ENCODE peak calls at places on chromosomes 13 and 19, in four cellular contexts. One of them, this sample, is unnamed. For H3K4me1, the result is how much of the 10 kb centered on the place peaks cover.

GRCh38 chr13:71865858-71866172 is 1.2 kb downstream of the DACH1 start:
- DNase-seq in stomach: no peak
- DNase-seq in Peyer's patch: no peak
- DNase-seq in aorta: no peak
- DNase-seq in this sample: no peak

GRCh38 chr19:55066107-55066709 is 3.3 kb upstream of the RDH13 start:
- DNase-seq in stomach: no peak
- DNase-seq in Peyer's patch: no peak
- DNase-seq in aorta: no peak
- DNase-seq in this sample: no peak

GRCh38 chr19:29596885-29597525 is 9.1 kb upstream of the POP4 start:
- DNase-seq in Peyer's patch: no peak
- DNase-seq in stomach: no peak
- DNase-seq in aorta: no peak
- DNase-seq in this sample: no peak

GRCh38 chr13:31964168-31964567 is 67.4 kb upstream of the FRY start:
- DNase-seq in Peyer's patch: no peak
- DNase-seq in stomach: no peak
- DNase-seq in aorta: no peak
- DNase-seq in this sample: no peak

GRCh38 chr13:40476175-40476958 is 190.1 kb downstream of the FOXO1 start:
- DNase-seq in stomach: no peak
- DNase-seq in aorta: no peak
- DNase-seq in Peyer's patch: no peak
- DNase-seq in this sample: no peak

GRCh38 chr19:45973564-45974338 is at the start of gene NOVA2:
- DNase-seq in Peyer's patch: no peak
- DNase-seq in stomach: peak
- DNase-seq in aorta: peak
- DNase-seq in this sample: peak

GRCh38 chr13:33245505-33245904 is 40.0 kb downstream of the STARD13 start:
- DNase-seq in stomach: no peak
- DNase-seq in aorta: no peak
- DNase-seq in Peyer's patch: no peak
- DNase-seq in this sample: no peak

GRCh38 chr13:96417956-96418355 is 328.0 kb downstream of the HS6ST3 start:
- DNase-seq in Peyer's patch: no peak
- DNase-seq in stomach: no peak
- DNase-seq in aorta: no peak
- DNase-seq in this sample: no peak

GRCh38 chr19:37983153-37983552 is 76.1 kb downstream of the SIPA1L3 start:
- DNase-seq in aorta: no peak
- DNase-seq in Peyer's patch: no peak
- DNase-seq in stomach: no peak
- DNase-seq in this sample: no peak

GRCh38 chr19:1855040-1855827 is 7.0 kb upstream of the REXO1 start:
- DNase-seq in aorta: peak
- DNase-seq in stomach: peak
- DNase-seq in Peyer's patch: peak
- DNase-seq in this sample: peak

GRCh38 chr19:35248310-35249145 is at the start of gene LSR:
- DNase-seq in aorta: peak
- DNase-seq in stomach: peak
- DNase-seq in Peyer's patch: peak
- DNase-seq in this sample: peak

GRCh38 chr13:106533940-106534843 is 1.3 kb downstream of the EFNB2 start:
- DNase-seq in stomach: peak
- DNase-seq in aorta: peak
- DNase-seq in Peyer's patch: no peak
- DNase-seq in this sample: peak

GRCh38 chr13:85529216-85529590 is 270.0 kb downstream of the SLITRK6 start:
- DNase-seq in stomach: no peak
- DNase-seq in aorta: no peak
- DNase-seq in Peyer's patch: no peak
- DNase-seq in this sample: no peak

GRCh38 chr19:34418300-34418699 is 9.9 kb upstream of the UBA2 start:
- DNase-seq in aorta: no peak
- DNase-seq in Peyer's patch: no peak
- DNase-seq in stomach: no peak
- DNase-seq in this sample: no peak

GRCh38 chr19:49437231-49437630 is 4.1 kb downstream of the SLC17A7 start:
- DNase-seq in stomach: no peak
- DNase-seq in Peyer's patch: no peak
- DNase-seq in aorta: no peak
- DNase-seq in this sample: no peak

GRCh38 chr19:54189668-54190502 is 505 bp upstream of the MBOAT7 start:
- DNase-seq in aorta: peak
- DNase-seq in Peyer's patch: peak
- DNase-seq in stomach: peak
- DNase-seq in this sample: peak

GRCh38 chr19:11530432-11530831 is 1.5 kb upstream of the ECSIT start:
- DNase-seq in Peyer's patch: peak
- DNase-seq in stomach: peak
- DNase-seq in aorta: peak
- DNase-seq in this sample: peak

GRCh38 chr13:75432045-75432444 is 49.9 kb downstream of the TBC1D4 start:
- DNase-seq in stomach: no peak
- DNase-seq in Peyer's patch: no peak
- DNase-seq in aorta: no peak
- DNase-seq in this sample: no peak

GRCh38 chr19:34124828-34125227 is 47.5 kb upstream of the LSM14A start:
- DNase-seq in stomach: no peak
- DNase-seq in aorta: no peak
- DNase-seq in Peyer's patch: no peak
- DNase-seq in this sample: no peak

GRCh38 chr19:28710278-28710677 is 502.7 kb downstream of the UQCRFS1 start:
- DNase-seq in Peyer's patch: no peak
- DNase-seq in aorta: no peak
- DNase-seq in stomach: no peak
- DNase-seq in this sample: no peak

GRCh38 chr19:19081642-19082151 is 17.9 kb downstream of the SLC25A42 start:
- DNase-seq in Peyer's patch: no peak
- DNase-seq in stomach: no peak
- DNase-seq in aorta: no peak
- DNase-seq in this sample: peak

GRCh38 chr19:30647891-30648290 is 275.7 kb downstream of the ZNF536 start:
- DNase-seq in aorta: no peak
- DNase-seq in stomach: no peak
- DNase-seq in Peyer's patch: no peak
- DNase-seq in this sample: no peak

GRCh38 chr13:113875429-113875815 is 11.5 kb upstream of the GAS6 start:
- DNase-seq in aorta: no peak
- DNase-seq in Peyer's patch: no peak
- DNase-seq in stomach: no peak
- DNase-seq in this sample: no peak

GRCh38 chr13:48978942-48979601 is 3.4 kb downstream of the FNDC3A start:
- DNase-seq in aorta: no peak
- DNase-seq in Peyer's patch: no peak
- DNase-seq in stomach: no peak
- DNase-seq in this sample: no peak
- H3K4me1 ChIP-seq in aorta: under half
- H3K4me1 ChIP-seq in Peyer's patch: under half
- H3K4me1 ChIP-seq in stomach: under half
- H3K4me1 ChIP-seq in this sample: under half

DNA sequence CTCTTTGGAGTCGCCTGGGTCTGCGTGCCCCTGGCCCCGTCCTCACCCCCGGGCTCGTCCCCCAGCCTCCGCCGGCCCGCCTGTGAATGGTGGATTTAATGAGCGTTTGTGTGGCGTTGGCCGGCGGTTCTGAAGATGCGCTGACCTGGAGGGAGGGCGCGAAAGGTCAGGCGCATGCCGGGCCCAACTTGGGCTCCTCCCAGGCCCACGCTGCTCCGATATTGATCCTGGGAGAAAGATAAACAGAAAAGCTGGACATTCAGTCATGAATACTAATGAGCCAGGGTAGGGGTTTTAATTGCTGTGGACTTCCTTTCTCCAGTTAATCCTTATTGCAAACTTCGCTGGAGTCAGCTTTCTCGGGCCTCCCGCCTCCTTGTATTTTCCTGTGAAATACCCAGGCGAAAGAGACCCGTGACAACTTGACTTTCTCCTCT is 10.2 kb downstream of the ZIC2 start:
- DNase-seq in stomach: no peak
- DNase-seq in Peyer's patch: no peak
- DNase-seq in aorta: no peak
- DNase-seq in this sample: no peak
- H3K27ac ChIP-seq in stomach: no peak
- H3K27ac ChIP-seq in Peyer's patch: no peak
- H3K27ac ChIP-seq in aorta: no peak
- H3K27ac ChIP-seq in this sample: no peak

DNA sequence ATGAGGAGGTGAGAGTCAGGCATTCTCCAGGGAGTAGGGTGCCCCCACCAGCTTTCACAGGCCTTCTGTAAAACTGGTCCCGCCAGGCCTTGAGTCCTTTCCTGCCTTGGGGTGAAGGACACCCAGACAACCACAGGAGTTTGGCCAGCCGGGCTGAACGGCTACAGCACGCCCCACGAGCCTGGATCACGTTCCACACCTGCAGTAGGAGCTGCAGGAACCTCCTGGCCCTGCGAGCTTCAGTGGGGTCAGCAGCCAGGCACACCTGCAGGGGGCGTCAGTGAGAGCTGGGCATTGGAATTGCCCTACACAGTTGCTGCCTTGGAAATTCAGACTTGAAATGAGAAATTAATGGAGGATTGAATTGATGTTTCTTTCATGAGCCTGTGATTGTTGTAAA is 45.7 kb downstream of the COL4A2 start:
- DNase-seq in stomach: no peak
- DNase-seq in Peyer's patch: no peak
- DNase-seq in aorta: no peak
- DNase-seq in this sample: no peak
- H3K4me1 ChIP-seq in stomach: under half
- H3K4me1 ChIP-seq in Peyer's patch: under half
- H3K4me1 ChIP-seq in aorta: under half
- H3K4me1 ChIP-seq in this sample: under half

DNA sequence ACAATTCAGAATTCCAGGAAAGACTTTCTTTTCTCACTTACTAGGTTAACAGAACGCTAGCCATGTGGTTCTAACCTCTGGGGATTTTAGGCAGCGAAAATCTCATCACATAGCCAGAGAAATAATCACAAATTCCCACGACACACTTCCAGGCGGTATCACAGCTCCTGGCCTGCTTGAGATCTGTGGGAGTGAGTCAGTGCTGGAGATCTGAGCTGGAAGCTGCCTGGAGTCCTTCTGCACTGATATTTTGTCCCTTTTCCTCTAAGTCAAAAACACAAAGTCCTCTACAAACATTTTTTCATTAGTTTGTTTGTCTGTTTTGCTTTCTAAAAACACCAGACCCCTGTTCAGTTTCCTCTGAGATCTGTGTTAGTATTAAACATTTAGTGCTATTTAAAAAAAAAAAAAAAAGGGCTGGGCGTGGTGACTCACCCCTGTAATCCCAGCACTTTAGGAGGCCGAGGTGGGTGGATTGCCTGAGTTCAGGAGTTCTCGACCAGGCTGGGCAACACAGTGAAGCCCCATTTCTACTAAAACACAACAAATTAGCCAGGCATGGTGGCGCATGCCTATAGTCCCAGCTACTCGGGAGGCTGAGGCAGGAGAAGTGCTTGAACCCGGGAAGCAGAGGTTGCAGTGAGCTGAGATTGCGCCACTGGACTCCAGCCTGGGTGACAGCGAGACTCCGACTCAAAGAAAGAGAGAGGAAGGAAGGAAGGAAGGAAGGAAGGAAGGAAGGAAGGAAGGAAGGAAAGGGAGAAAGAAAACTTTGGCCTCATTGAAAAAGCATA is 12.2 kb upstream of the UBE2L5 start:
- DNase-seq in aorta: peak
- DNase-seq in Peyer's patch: no peak
- DNase-seq in stomach: no peak
- DNase-seq in this sample: no peak
- H3K27ac ChIP-seq in aorta: peak
- H3K27ac ChIP-seq in Peyer's patch: peak
- H3K27ac ChIP-seq in stomach: peak
- H3K27ac ChIP-seq in this sample: peak

GRCh38 chr13:26024558-26024957 is 27.3 kb downstream of the SHISA2 start:
- DNase-seq in stomach: peak
- DNase-seq in aorta: no peak
- DNase-seq in Peyer's patch: no peak
- DNase-seq in this sample: no peak

GRCh38 chr13:26021956-26022355 is 29.9 kb downstream of the SHISA2 start:
- DNase-seq in Peyer's patch: no peak
- DNase-seq in aorta: no peak
- DNase-seq in stomach: no peak
- DNase-seq in this sample: no peak

GRCh38 chr13:26020536-26021290 is 31.1 kb downstream of the SHISA2 start:
- DNase-seq in stomach: no peak
- DNase-seq in Peyer's patch: no peak
- DNase-seq in aorta: no peak
- DNase-seq in this sample: no peak

GRCh38 chr13:26021516-26021915 is 30.3 kb downstream of the SHISA2 start:
- DNase-seq in aorta: no peak
- DNase-seq in stomach: no peak
- DNase-seq in Peyer's patch: no peak
- DNase-seq in this sample: no peak

GRCh38 chr13:26022538-26023292 is 29.1 kb downstream of the SHISA2 start:
- DNase-seq in aorta: peak
- DNase-seq in Peyer's patch: no peak
- DNase-seq in stomach: peak
- DNase-seq in this sample: peak
- H3K4me1 ChIP-seq in aorta: under half
- H3K4me1 ChIP-seq in Peyer's patch: under half
- H3K4me1 ChIP-seq in stomach: under half
- H3K4me1 ChIP-seq in this sample: under half

GRCh38 chr13:98475521-98475920 is 101.4 kb downstream of the STK24 start:
- DNase-seq in stomach: no peak
- DNase-seq in Peyer's patch: no peak
- DNase-seq in aorta: peak
- DNase-seq in this sample: no peak

GRCh38 chr13:98474761-98475160 is 102.1 kb downstream of the STK24 start:
- DNase-seq in aorta: no peak
- DNase-seq in Peyer's patch: no peak
- DNase-seq in stomach: no peak
- DNase-seq in this sample: no peak

GRCh38 chr13:98476538-98476966 is 100.4 kb downstream of the STK24 start:
- DNase-seq in Peyer's patch: peak
- DNase-seq in stomach: peak
- DNase-seq in aorta: peak
- DNase-seq in this sample: peak

GRCh38 chr13:98474292-98474691 is 102.6 kb downstream of the STK24 start:
- DNase-seq in stomach: no peak
- DNase-seq in Peyer's patch: no peak
- DNase-seq in aorta: no peak
- DNase-seq in this sample: no peak

GRCh38 chr13:98476106-98476505 is 100.8 kb downstream of the STK24 start:
- DNase-seq in aorta: no peak
- DNase-seq in Peyer's patch: no peak
- DNase-seq in stomach: no peak
- DNase-seq in this sample: no peak
- H3K27ac ChIP-seq in aorta: no peak
- H3K27ac ChIP-seq in Peyer's patch: peak
- H3K27ac ChIP-seq in stomach: peak
- H3K27ac ChIP-seq in this sample: no peak

GRCh38 chr19:58513213-58513693 is 1.5 kb upstream of the SLC27A5 start:
- DNase-seq in aorta: no peak
- DNase-seq in Peyer's patch: no peak
- DNase-seq in stomach: no peak
- DNase-seq in this sample: no peak
- H3K4me1 ChIP-seq in aorta: under half
- H3K4me1 ChIP-seq in Peyer's patch: under half
- H3K4me1 ChIP-seq in stomach: under half
- H3K4me1 ChIP-seq in this sample: under half

This sample was measured in psoas muscle.